ENCODE peak calls at places on chromosome 6, in seven cellular contexts. O, R, Y, L, P, Q and S are unnamed samples.

GRCh38 chr6:135233676-135234491 is 52.8 kb downstream of the MYB start:
- DNase-seq in O (no peak), R (no peak), Y (no peak), L (no peak), P (no peak), Q (no peak), S (no peak)

GRCh38 chr6:28335564-28336283 is at the start of gene ZSCAN31:
- DNase-seq in O (peak), R (peak), Y (peak), L (peak), P (peak), Q (peak), S (peak)

GRCh38 chr6:79570129-79570801 is 33.0 kb upstream of the LCA5 start:
- DNase-seq in O (no peak), R (peak), Y (no peak), L (no peak), P (no peak), Q (no peak), S (peak)

GRCh38 chr6:106134087-106134770 is 48.1 kb downstream of the PRDM1 start:
- DNase-seq in O (no peak), R (no peak), Y (peak), L (no peak), P (no peak), Q (no peak), S (peak)

GRCh38 chr6:128339635-128340436 is 180.6 kb downstream of the PTPRK start:
- DNase-seq in O (peak), R (no peak), Y (no peak), L (no peak), P (no peak), Q (no peak), S (no peak)

GRCh38 chr6:135097172-135097571 is 42.5 kb upstream of the HBS1L start:
- DNase-seq in O (no peak), R (no peak), Y (no peak), L (no peak), P (no peak), Q (no peak), S (no peak)

GRCh38 chr6:81814365-81815109 is 62.1 kb upstream of the TENT5A start:
- DNase-seq in O (no peak), R (no peak), Y (no peak), L (no peak), P (no peak), Q (no peak), S (no peak)

GRCh38 chr6:36938536-36938935 is 16.0 kb upstream of the PI16 start:
- DNase-seq in O (no peak), R (no peak), Y (no peak), L (no peak), P (no peak), Q (no peak), S (no peak)

GRCh38 chr6:167469101-167469500 is 144.2 kb downstream of the TTLL2 start:
- DNase-seq in O (no peak), R (no peak), Y (peak), L (no peak), P (no peak), Q (no peak), S (no peak)

GRCh38 chr6:149228276-149228962 is 89.1 kb upstream of the TAB2 start:
- DNase-seq in O (no peak), R (no peak), Y (no peak), L (no peak), P (no peak), Q (no peak), S (no peak)

GRCh38 chr6:102398788-102399390 is 1005.4 kb downstream of the GRIK2 start:
- DNase-seq in O (no peak), R (no peak), Y (no peak), L (no peak), P (no peak), Q (no peak), S (no peak)

GRCh38 chr6:61203966-61204496 is 1082.0 kb downstream of the KHDRBS2 start:
- DNase-seq in O (no peak), R (no peak), Y (no peak), L (no peak), P (no peak), Q (no peak), S (no peak)

GRCh38 chr6:111850288-111850937 is 22.8 kb downstream of the FYN start:
- DNase-seq in O (no peak), R (no peak), Y (no peak), L (no peak), P (peak), Q (peak), S (no peak)

GRCh38 chr6:153898360-153899059 is 140.5 kb upstream of the OPRM1 start:
- DNase-seq in O (no peak), R (no peak), Y (no peak), L (no peak), P (no peak), Q (no peak), S (no peak)

GRCh38 chr6:20211037-20211940 is 980 bp downstream of the MBOAT1 start:
- DNase-seq in O (no peak), R (peak), Y (no peak), L (no peak), P (no peak), Q (no peak), S (peak)

GRCh38 chr6:27026361-27026760 is 221.1 kb upstream of the PRSS16 start:
- DNase-seq in O (no peak), R (no peak), Y (no peak), L (no peak), P (no peak), Q (no peak), S (no peak)

GRCh38 chr6:131139599-131139998 is 4.3 kb downstream of the AKAP7 start:
- DNase-seq in O (no peak), R (no peak), Y (no peak), L (no peak), P (no peak), Q (no peak), S (no peak)